ENCODE peak calls at places on chromosomes 7 and 10, in five cellular contexts. C, H, A, P and O are unnamed samples.

GRCh38 chr7:117173001-117173400 is 149.9 kb downstream of the WNT2 start:
- DNase-seq in C (no peak), H (no peak), A (no peak), P (no peak), O (no peak)

GRCh38 chr7:46682841-46683624 is 762.0 kb upstream of the IGFBP3 start:
- DNase-seq in C (no peak), H (peak), A (no peak), P (no peak), O (no peak)

GRCh38 chr7:130956417-130957139 is 222.6 kb upstream of the KLF14 start:
- DNase-seq in C (no peak), H (no peak), A (no peak), P (no peak), O (no peak)

GRCh38 chr10:71832967-71833366 is 18.1 kb downstream of the PSAP start:
- DNase-seq in C (peak), H (no peak), A (no peak), P (no peak), O (no peak)

GRCh38 chr10:7111574-7111973 is 299.3 kb downstream of the SFMBT2 start:
- DNase-seq in C (no peak), H (no peak), A (no peak), P (no peak), O (no peak)

GRCh38 chr7:26645126-26645525 is 219.3 kb downstream of the SKAP2 start:
- DNase-seq in C (no peak), H (no peak), A (no peak), P (no peak), O (no peak)

GRCh38 chr7:115910541-115911164 is 119.9 kb downstream of the TFEC start:
- DNase-seq in C (no peak), H (peak), A (peak), P (no peak), O (no peak)

GRCh38 chr10:20598590-20598989 is 298.5 kb downstream of the NEBL start:
- DNase-seq in C (no peak), H (peak), A (no peak), P (no peak), O (no peak)

GRCh38 chr10:101066146-101066889 is 4.5 kb downstream of the KAZALD1 start:
- DNase-seq in C (peak), H (peak), A (no peak), P (no peak), O (peak)

GRCh38 chr10:21510218-21511070 is 15.0 kb downstream of the SKIDA1 start:
- DNase-seq in C (no peak), H (no peak), A (no peak), P (no peak), O (no peak)

GRCh38 chr10:35448687-35449662 is 112.7 kb downstream of the CCNY start:
- DNase-seq in C (no peak), H (no peak), A (no peak), P (no peak), O (no peak)

GRCh38 chr7:150909192-150909591 is 56.9 kb downstream of the AOC1 start:
- DNase-seq in C (no peak), H (no peak), A (no peak), P (no peak), O (no peak)

GRCh38 chr10:116688241-116688711 is 54.1 kb downstream of the HSPA12A start:
- DNase-seq in C (no peak), H (peak), A (no peak), P (no peak), O (no peak)

GRCh38 chr10:49081532-49082275 is 33.6 kb downstream of the VSTM4 start:
- DNase-seq in C (no peak), H (peak), A (peak), P (no peak), O (no peak)

GRCh38 chr7:112646787-112647186 is 143.4 kb downstream of the TMEM168 start:
- DNase-seq in C (no peak), H (no peak), A (no peak), P (no peak), O (no peak)

GRCh38 chr10:133276435-133277201 is at the start of gene ADAM8:
- DNase-seq in C (peak), H (peak), A (no peak), P (no peak), O (peak)

GRCh38 chr7:78134256-78134655 is 335.7 kb downstream of the PHTF2 start:
- DNase-seq in C (no peak), H (peak), A (peak), P (no peak), O (no peak)

GRCh38 chr10:74822583-74823089 is 3.8 kb upstream of the KAT6B start:
- DNase-seq in C (no peak), H (peak), A (no peak), P (no peak), O (no peak)

GRCh38 chr7:49878627-49879026 is 105.2 kb downstream of the VWC2 start:
- DNase-seq in C (no peak), H (no peak), A (no peak), P (no peak), O (no peak)

GRCh38 chr7:89857767-89858166 is 296.5 kb upstream of the STEAP1 start:
- DNase-seq in C (no peak), H (no peak), A (no peak), P (no peak), O (no peak)

GRCh38 chr7:2811476-2812118 is 32.5 kb downstream of the GNA12 start:
- DNase-seq in C (no peak), H (no peak), A (no peak), P (no peak), O (no peak)

GRCh38 chr10:13871698-13872280 is 285.0 kb downstream of the PRPF18 start:
- DNase-seq in C (no peak), H (no peak), A (no peak), P (no peak), O (no peak)